ENCODE peak calls at places on chromosomes 2 and 18, in four cellular contexts. L, Q, C and M are unnamed samples.

GRCh38 chr18:49849331-49850217 is 36.2 kb upstream of the ACAA2 start:
- DNase-seq in C (no peak), Q (no peak), L (no peak), M (no peak)

GRCh38 chr2:216560695-216561370 is 62.2 kb downstream of the RPL37A start:
- DNase-seq in C (no peak), Q (no peak), L (no peak), M (no peak)

GRCh38 chr2:61014805-61015204 is 2.7 kb upstream of the PEX13 start:
- DNase-seq in Q (no peak), C (no peak), L (no peak), M (no peak)

GRCh38 chr2:196473617-196474016 is 165.9 kb upstream of the CCDC150 start:
- DNase-seq in Q (no peak), L (no peak), C (no peak), M (no peak)

GRCh38 chr2:72827495-72827894 is 1.7 kb upstream of the EXOC6B start:
- DNase-seq in L (no peak), Q (no peak), C (no peak), M (no peak)

GRCh38 chr18:63508634-63509033 is 31.9 kb downstream of the SERPINB5 start:
- DNase-seq in C (no peak), Q (no peak), L (no peak), M (no peak)

GRCh38 chr2:129253461-129253812 is 726.0 kb upstream of the RAB6C start:
- DNase-seq in Q (peak; percentile 32), L (no peak), C (peak; percentile 54), M (no peak)

GRCh38 chr2:42967959-42968674 is 175.7 kb upstream of the HAAO start:
- DNase-seq in L (no peak), Q (no peak), C (no peak), M (peak; percentile 75)

GRCh38 chr2:108403494-108403893 is 25.7 kb downstream of the SULT1C4 start:
- DNase-seq in L (no peak), C (no peak), Q (no peak), M (no peak)

GRCh38 chr2:30310955-30311354 is 79.6 kb downstream of the LBH start:
- DNase-seq in Q (peak; percentile 56), C (no peak), L (no peak), M (no peak)

GRCh38 chr2:189204322-189204941 is 24.9 kb upstream of the COL5A2 start:
- DNase-seq in Q (no peak), L (no peak), C (no peak), M (no peak)

GRCh38 chr2:67839668-67840067 is 223.1 kb downstream of the C1D start:
- DNase-seq in L (no peak), Q (no peak), C (no peak), M (no peak)

GRCh38 chr2:31578316-31578715 is 2.4 kb downstream of the SRD5A2 start:
- DNase-seq in L (no peak), Q (no peak), C (no peak), M (no peak)

GRCh38 chr2:172113617-172114016 is 10.9 kb upstream of the DLX2 start:
- DNase-seq in L (no peak), Q (peak; percentile 39), C (no peak), M (no peak)

GRCh38 chr2:189109921-189110397 is 69.6 kb downstream of the COL5A2 start:
- DNase-seq in C (no peak), L (no peak), Q (peak; percentile 1), M (no peak)

GRCh38 chr18:58502628-58503027 is 126.3 kb downstream of the ALPK2 start:
- DNase-seq in C (no peak), Q (no peak), L (no peak), M (no peak)

GRCh38 chr18:43760010-43760409 is 482.7 kb upstream of the SYT4 start:
- DNase-seq in C (no peak), L (no peak), Q (no peak), M (no peak)

GRCh38 chr2:29033172-29033571 is 41.2 kb downstream of the PCARE start:
- DNase-seq in Q (no peak), C (no peak), L (no peak), M (no peak)

GRCh38 chr2:129499747-129500146 is 479.7 kb upstream of the RAB6C start:
- DNase-seq in Q (no peak), L (no peak), C (no peak), M (no peak)

GRCh38 chr18:61643884-61644647 is 248.7 kb downstream of the RNF152 start:
- DNase-seq in L (no peak), C (no peak), Q (no peak), M (no peak)

GRCh38 chr2:237073552-237073951 is 12.1 kb upstream of the COPS8 start:
- DNase-seq in L (no peak), C (no peak), Q (no peak), M (no peak)

GRCh38 chr18:58211510-58211909 is 167.5 kb downstream of the NEDD4L start:
- DNase-seq in Q (no peak), L (no peak), C (no peak), M (no peak)

GRCh38 chr2:74002515-74003391 is 18.0 kb downstream of the TET3 start:
- DNase-seq in L (peak; percentile 51), C (peak; percentile 89), Q (peak; percentile 85), M (peak; percentile 94)

GRCh38 chr2:223108376-223109100 is 56.5 kb downstream of the KCNE4 start:
- DNase-seq in L (no peak), C (no peak), Q (no peak), M (no peak)

GRCh38 chr18:3873211-3873610 is 423.2 kb downstream of the TGIF1 start:
- DNase-seq in L (no peak), C (no peak), Q (no peak), M (no peak)

GRCh38 chr18:79934311-79935097 is 16.9 kb downstream of the SLC66A2 start:
- DNase-seq in Q (no peak), C (no peak), L (peak; percentile 39), M (peak; percentile 51)

GRCh38 chr2:164890533-164890932 is 48.9 kb upstream of the COBLL1 start:
- DNase-seq in Q (no peak), C (no peak), L (no peak), M (no peak)

GRCh38 chr18:8800445-8800844 is 95.1 kb downstream of the MTCL1 start:
- DNase-seq in Q (no peak), L (no peak), C (no peak), M (no peak)

GRCh38 chr2:191638079-191638801 is 39.7 kb upstream of the NABP1 start:
- DNase-seq in Q (no peak), L (peak; percentile 49), C (no peak), M (no peak)

GRCh38 chr2:143162997-143163396 is 33.8 kb downstream of the ARHGAP15 start:
- DNase-seq in L (no peak), Q (no peak), C (no peak), M (no peak)

GRCh38 chr2:51222106-51222505 is 190.2 kb upstream of the NRXN1 start:
- DNase-seq in Q (no peak), L (no peak), C (no peak), M (no peak)

GRCh38 chr2:23944527-23944926 is 4.3 kb downstream of the UBXN2A start:
- DNase-seq in Q (no peak), C (no peak), L (no peak), M (no peak)

DNA sequence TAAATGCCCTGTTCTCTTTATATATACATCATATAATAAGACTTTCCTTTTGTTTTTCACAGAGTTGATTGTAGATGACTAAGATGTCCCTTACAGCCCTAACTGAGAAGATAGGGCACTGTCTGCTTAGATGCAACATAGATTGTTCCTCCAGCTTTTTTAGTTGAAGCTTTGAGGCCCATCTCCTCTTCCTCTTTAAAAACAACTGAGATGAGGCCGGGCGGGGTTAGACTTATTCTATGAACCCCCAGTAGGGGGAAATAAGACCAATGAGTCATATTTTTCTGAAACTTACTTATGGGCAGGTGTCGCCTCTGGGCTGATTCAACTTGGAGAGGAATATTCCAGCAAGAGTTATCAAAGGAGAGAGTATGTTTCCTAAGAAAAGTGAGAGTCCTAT is 84.6 kb downstream of the FBXO15 start:
- DNase-seq in Q (peak; percentile 9), L (no peak), C (no peak), M (no peak)
- TF ChIP-seq CTCF in Q (no peak), L (peak; percentile 14), C (no peak), M (no peak)

DNA sequence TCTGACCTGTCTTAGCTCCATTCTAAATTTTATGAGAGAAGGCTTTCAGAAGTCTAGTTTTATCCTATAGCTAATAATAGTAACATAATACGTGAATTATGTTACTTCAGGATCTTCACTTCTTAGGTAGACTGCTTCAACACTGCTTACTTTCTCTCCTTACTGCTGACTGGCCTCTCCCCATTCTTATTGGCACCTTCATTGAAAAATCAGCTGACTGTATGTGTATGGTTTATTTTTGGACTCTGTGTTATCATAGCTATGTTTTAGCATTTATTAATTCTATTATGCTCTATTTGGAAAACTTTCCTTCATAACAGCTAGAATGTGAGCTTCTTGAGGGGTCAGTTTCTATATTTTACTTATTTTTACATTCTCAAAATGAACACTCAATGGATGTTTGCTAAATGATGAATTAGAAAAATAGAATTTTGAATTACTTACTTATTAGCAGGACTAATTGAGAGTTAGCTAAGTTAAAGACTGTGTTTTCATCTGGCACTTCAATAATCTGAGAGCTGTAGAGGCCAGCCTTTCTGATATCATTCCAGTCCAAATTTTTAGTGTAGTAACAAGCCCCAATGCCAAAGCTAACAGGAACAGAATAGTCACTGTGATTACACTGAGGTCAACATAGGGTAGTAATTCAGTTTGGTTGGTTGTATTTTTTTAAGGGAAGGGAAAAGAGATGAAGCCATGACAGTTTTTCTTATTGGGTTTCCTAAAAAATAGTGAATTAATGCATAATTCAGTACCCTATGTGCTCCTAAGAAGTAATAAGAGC is 92.3 kb downstream of the TTC27 start:
- DNase-seq in L (no peak), C (no peak), Q (no peak), M (no peak)
- TF ChIP-seq CTCF in L (no peak), C (no peak), Q (no peak), M (no peak)

GRCh38 chr2:218856168-218856895 is 3.3 kb upstream of the WNT6 start:
- DNase-seq in L (peak; percentile 5), Q (no peak), C (no peak), M (no peak)
- TF ChIP-seq CTCF in L (no peak), Q (no peak), C (no peak), M (no peak)

GRCh38 chr2:207167129-207167923 is 1.6 kb upstream of the KLF7 start:
- DNase-seq in L (peak; percentile 73), Q (peak; percentile 59), C (no peak), M (no peak)

GRCh38 chr2:207166039-207166348 is 246 bp upstream of the KLF7 start:
- DNase-seq in C (peak; percentile 99), Q (peak; percentile 99), L (peak; percentile 98), M (peak; percentile 99)

GRCh38 chr2:207165121-207166038 is at the start of gene KLF7:
- DNase-seq in C (peak; percentile 52), L (no peak), Q (peak; percentile 69), M (peak; percentile 77)

GRCh38 chr2:207163815-207164747 is 1.7 kb downstream of the KLF7 start:
- DNase-seq in C (peak; percentile 48), L (peak; percentile 47), Q (peak; percentile 50), M (no peak)

DNA sequence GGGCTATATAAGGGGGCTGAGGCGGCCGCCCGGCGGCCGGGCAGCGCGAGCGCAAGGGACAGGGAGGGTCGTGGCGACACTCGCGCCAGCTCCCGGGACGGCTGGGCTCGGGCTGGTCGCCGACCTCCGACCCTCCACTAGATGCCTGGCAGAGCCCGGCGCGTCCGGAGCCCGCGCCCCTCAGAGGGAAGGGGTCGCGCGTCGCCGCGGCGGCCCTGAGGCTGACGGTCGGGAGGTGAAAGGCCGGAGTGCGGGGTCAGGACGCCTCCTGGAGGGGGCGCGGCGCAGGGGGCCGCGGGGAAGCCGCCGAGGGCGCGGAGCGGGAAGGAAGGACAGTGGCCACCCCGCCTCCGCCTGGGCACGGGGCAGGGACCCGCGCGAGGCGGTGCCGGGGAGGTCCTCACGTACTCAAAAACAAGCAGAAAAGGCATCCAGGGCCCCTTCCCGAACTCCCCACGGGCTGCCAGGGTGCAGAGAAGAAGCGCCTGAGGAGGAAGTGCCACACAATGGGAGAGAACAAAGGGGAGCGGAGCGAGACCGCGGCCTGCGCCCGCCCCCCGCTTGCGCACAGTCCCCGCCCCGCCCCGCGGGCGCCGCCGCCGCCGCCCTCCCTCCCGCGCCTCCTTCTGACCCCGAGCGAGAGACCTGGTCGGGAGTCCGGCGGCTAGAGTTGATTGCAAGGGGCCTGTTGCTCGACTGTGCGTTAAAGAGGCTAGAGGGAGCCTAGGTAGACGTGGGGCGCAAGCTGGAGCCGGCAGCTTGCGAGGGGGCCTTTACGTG is 791 bp upstream of the KLF7 start:
- DNase-seq in Q (peak; percentile 87), L (peak; percentile 62), C (peak; percentile 75), M (peak; percentile 84)
- TF ChIP-seq CTCF in Q (peak; percentile 28), L (peak; percentile 31), C (peak; percentile 28), M (peak; percentile 50)